ENCODE peak calls at places on chromosomes 4 and X, in four cellular contexts. Q, I, V and T are unnamed samples.

GRCh38 chr4:151431728-151432127 is 22.8 kb downstream of the FHIP1A start:
- DNase-seq in Q (no peak), I (no peak), V (no peak), T (no peak)

GRCh38 chrX:104270916-104271512 is 16.3 kb upstream of the ESX1 start:
- DNase-seq in Q (peak; percentile 58), I (peak; percentile 1), V (peak; percentile 13), T (peak; percentile 58)

GRCh38 chr4:113560579-113560978 is 201.0 kb downstream of the CAMK2D start:
- DNase-seq in Q (no peak), I (no peak), V (no peak), T (no peak)

GRCh38 chr4:7909463-7909862 is 30.2 kb downstream of the AFAP1 start:
- DNase-seq in Q (no peak), I (peak; percentile 69), V (no peak), T (no peak)

GRCh38 chr4:93814722-93815121 is 13.8 kb upstream of the ATOH1 start:
- DNase-seq in Q (no peak), I (no peak), V (no peak), T (no peak)

GRCh38 chrX:670596-670995 is 40.0 kb downstream of the SHOX start:
- DNase-seq in Q (no peak), I (no peak), V (no peak), T (no peak)

GRCh38 chr4:47741200-47741599 is 96.7 kb downstream of the CORIN start:
- DNase-seq in Q (no peak), I (no peak), V (no peak), T (no peak)

GRCh38 chr4:141158219-141158618 is 24.9 kb upstream of the RNF150 start:
- DNase-seq in Q (no peak), I (peak; percentile 31), V (peak; percentile 32), T (peak; percentile 16)

GRCh38 chr4:24630937-24631336 is 46.6 kb upstream of the DHX15 start:
- DNase-seq in Q (no peak), I (peak; percentile 14), V (no peak), T (no peak)

GRCh38 chr4:128980816-128981326 is 112.5 kb downstream of the SCLT1 start:
- DNase-seq in Q (no peak), I (no peak), V (no peak), T (no peak)

GRCh38 chrX:75649829-75650228 is 127.0 kb upstream of the ZDHHC15 start:
- DNase-seq in Q (no peak), I (peak; percentile 4), V (no peak), T (no peak)

GRCh38 chrX:104921606-104922205 is 298.8 kb downstream of the TEX13A start:
- DNase-seq in Q (no peak), I (no peak), V (no peak), T (no peak)

GRCh38 chrX:42237956-42238355 is 314.6 kb upstream of the CASK start:
- DNase-seq in Q (no peak), I (no peak), V (no peak), T (no peak)

GRCh38 chr4:47842985-47843384 is 5.1 kb upstream of the CORIN start:
- DNase-seq in Q (no peak), I (no peak), V (no peak), T (no peak)

GRCh38 chr4:86976801-86977485 is 42.1 kb downstream of the AFF1 start:
- DNase-seq in Q (no peak), I (no peak), V (no peak), T (no peak)

GRCh38 chrX:97159916-97160800 is 276.4 kb downstream of the RPA4 start:
- DNase-seq in Q (no peak), I (peak; percentile 32), V (no peak), T (no peak)

GRCh38 chr4:932713-933070 is 432 bp downstream of the TMEM175 start:
- DNase-seq in Q (no peak), I (peak; percentile 32), V (peak; percentile 45), T (no peak)

GRCh38 chrX:1784773-1785172 is 169.9 kb downstream of the ASMT start:
- DNase-seq in Q (no peak), I (no peak), V (no peak), T (no peak)

GRCh38 chr4:53935780-53936179 is 128.6 kb downstream of the CHIC2 start:
- DNase-seq in Q (no peak), I (no peak), V (no peak), T (no peak)

GRCh38 chr4:10124167-10124930 is 7.8 kb upstream of the WDR1 start:
- DNase-seq in Q (no peak), I (no peak), V (no peak), T (no peak)

GRCh38 chr4:106019771-106020170 is 124.5 kb downstream of the NPNT start:
- DNase-seq in Q (no peak), I (no peak), V (no peak), T (no peak)

GRCh38 chrX:22395372-22395771 is 122.7 kb downstream of the CBLL2 start:
- DNase-seq in Q (no peak), I (no peak), V (no peak), T (no peak)

GRCh38 chr4:47718691-47719090 is 119.2 kb downstream of the CORIN start:
- DNase-seq in Q (no peak), I (no peak), V (no peak), T (no peak)

GRCh38 chrX:123773258-123773978 is 40.6 kb upstream of the THOC2 start:
- DNase-seq in Q (no peak), I (no peak), V (no peak), T (no peak)

GRCh38 chr4:183658362-183659028 is 490 bp downstream of the RWDD4 start:
- DNase-seq in Q (peak; percentile 18), I (peak; percentile 37), V (peak; percentile 62), T (peak; percentile 5)

GRCh38 chr4:26021417-26022345 is 107.7 kb downstream of the SMIM20 start:
- DNase-seq in Q (no peak), I (no peak), V (no peak), T (peak; percentile 8)

GRCh38 chr4:111630705-111631104 is 514.5 kb upstream of the FAM241A start:
- DNase-seq in Q (no peak), I (peak; percentile 7), V (no peak), T (no peak)

GRCh38 chr4:99378876-99379275 is 26.3 kb upstream of the ADH1C start:
- DNase-seq in Q (no peak), I (no peak), V (no peak), T (no peak)
- TF ChIP-seq NR3C1 in Q (no peak), I (no peak), V (no peak), T (no peak)

GRCh38 chr4:2932951-2933565 is 30.1 kb downstream of the NOP14 start:
- DNase-seq in Q (no peak), I (no peak), V (no peak), T (no peak)
- TF ChIP-seq NR3C1 in Q (no peak), I (no peak), V (no peak), T (no peak)

DNA sequence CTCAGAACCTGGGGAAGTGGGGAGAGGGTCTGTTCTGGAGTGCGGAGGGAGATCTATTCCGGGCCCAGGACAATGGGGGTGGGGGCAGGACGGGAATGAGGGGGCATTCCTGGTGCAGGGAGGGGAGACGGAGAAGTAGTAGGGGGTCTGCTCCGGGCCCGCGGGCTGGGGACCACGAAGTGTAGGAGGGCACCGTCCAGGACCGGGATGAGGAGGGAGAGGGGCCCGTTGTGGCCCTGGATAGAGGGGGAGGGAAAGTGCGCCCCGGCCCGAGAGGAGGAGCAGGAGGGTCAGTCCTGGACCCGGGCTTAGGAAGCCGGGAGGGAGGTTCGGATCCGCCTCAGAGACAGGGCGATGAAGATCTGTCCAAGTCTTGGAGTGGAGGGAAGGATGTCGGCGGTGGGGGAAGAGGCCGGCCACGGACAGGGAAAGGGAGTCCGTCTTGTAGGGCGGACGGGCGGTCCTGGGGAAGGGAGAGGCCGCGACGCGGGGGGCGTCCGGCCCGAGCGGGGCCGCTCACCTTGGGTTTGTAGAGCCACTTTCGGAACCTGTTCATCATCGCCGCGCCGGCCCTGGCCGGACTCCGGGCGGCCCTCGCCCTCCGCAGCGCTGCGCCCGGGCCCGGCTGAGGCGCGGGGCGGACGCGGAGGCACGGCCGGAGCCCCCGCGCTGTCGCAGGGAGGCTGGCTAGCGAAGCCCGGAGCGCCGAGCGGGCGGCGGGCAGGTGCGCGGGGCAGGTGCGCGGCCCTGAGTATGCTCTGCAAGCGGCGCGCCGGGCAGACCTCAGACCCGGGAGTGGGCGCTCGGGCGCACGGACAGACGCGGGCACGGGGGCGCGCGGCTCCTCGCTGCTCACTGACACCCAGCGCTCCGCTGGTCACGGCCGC is at the start of gene ZFYVE28:
- DNase-seq in Q (no peak), I (no peak), V (peak; percentile 39), T (peak; percentile 55)
- TF ChIP-seq NR3C1 in Q (no peak), I (no peak), V (no peak), T (no peak)

DNA sequence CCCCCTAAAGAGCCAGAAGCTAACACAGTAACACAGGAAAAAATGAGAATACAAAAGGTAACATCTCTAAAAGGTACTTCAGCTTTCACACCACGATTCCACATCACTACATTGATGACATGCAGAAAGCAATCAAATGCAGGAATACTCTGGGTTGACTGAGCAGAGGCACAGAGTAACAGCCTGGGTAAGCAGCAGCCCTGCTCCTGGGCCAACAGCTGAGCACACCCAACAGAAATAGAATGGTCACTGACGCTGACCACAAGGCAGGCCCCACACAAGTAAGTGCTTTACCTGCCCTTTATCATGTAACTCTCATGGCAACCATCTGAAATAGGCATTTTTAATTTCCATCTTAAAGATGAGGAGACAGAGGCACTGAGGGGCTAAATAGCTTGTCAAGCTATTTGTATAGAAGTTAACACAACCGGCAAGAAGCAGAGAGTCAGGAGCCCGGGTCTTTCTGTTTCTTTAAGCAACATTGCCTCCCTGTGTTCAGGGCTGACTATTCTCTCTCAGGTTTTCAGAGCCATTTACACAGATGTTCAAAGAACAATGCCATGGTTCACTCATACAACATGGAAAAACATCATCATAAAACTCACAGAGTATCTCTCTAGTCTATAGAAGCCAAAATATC is 168.9 kb downstream of the ZNF674 start:
- DNase-seq in Q (peak; percentile 11), I (peak; percentile 57), V (no peak), T (peak; percentile 85)
- TF ChIP-seq NR3C1 in Q (no peak), I (no peak), V (no peak), T (no peak)

GRCh38 chr4:181822005-181822375 is 421.2 kb upstream of the TENM3 start:
- DNase-seq in Q (no peak), I (no peak), V (no peak), T (no peak)
- TF ChIP-seq NR3C1 in Q (no peak), I (no peak), V (no peak), T (no peak)

DNA sequence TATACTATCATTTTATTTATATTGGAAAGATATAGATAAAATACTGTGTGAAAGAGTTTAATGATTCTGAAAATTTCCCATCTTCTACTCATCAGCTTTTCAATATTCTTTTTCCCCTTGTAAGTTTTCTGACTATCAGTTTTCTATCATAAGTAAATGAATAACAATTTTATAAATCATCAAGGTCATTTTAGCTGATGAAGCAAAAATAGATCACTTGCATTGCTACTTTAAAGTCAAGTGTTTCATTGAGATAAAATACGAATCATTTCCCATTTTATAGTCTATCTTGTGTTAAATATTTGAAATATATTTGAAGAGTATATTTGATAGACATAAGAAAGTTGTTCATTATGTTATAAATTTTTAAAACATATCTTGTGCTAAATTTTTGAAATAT is 811.0 kb upstream of the GALNTL6 start:
- DNase-seq in Q (no peak), I (no peak), V (no peak), T (no peak)
- TF ChIP-seq NR3C1 in Q (no peak), I (no peak), V (no peak), T (no peak)

GRCh38 chr4:12875640-12876243 is 608.4 kb downstream of the RAB28 start:
- DNase-seq in Q (no peak), I (peak; percentile 59), V (no peak), T (no peak)
- TF ChIP-seq NR3C1 in Q (no peak), I (no peak), V (no peak), T (no peak)